ENCODE peak calls at places on chromosome X, in eight cellular contexts. H, K, B, P, F, L, O and Q are unnamed samples.
A peak's percentile ranks its signal among the peaks of the same experiment; 100 is the strongest.

GRCh38 chrX:53445977-53446376 is 11.8 kb upstream of the HSD17B10 start:
- DNase-seq in H (no peak), K (peak; percentile 33), B (peak; percentile 51), P (peak; percentile 46), F (peak; percentile 60), L (peak; percentile 40), O (peak; percentile 64), Q (no peak)

GRCh38 chrX:150313514-150313913 is 49.6 kb upstream of the MAMLD1 start:
- DNase-seq in H (no peak), K (no peak), B (no peak), P (no peak), F (no peak), L (no peak), O (no peak), Q (no peak)

GRCh38 chrX:12327836-12328235 is 189.6 kb downstream of the FRMPD4 start:
- DNase-seq in H (no peak), K (no peak), B (no peak), P (no peak), F (no peak), L (no peak), O (peak; percentile 15), Q (no peak)

GRCh38 chrX:54208531-54208930 is 25.5 kb upstream of the FAM120C start:
- DNase-seq in H (no peak), K (peak; percentile 42), B (no peak), P (no peak), F (no peak), L (no peak), O (no peak), Q (no peak)

GRCh38 chrX:140664939-140665338 is 44.6 kb upstream of the LINC00632 start:
- DNase-seq in H (no peak), K (peak; percentile 48), B (peak; percentile 13), P (peak; percentile 31), F (no peak), L (peak; percentile 7), O (peak; percentile 35), Q (peak; percentile 5)

GRCh38 chrX:68832101-68832416 is 3.2 kb downstream of the EFNB1 start:
- DNase-seq in H (no peak), K (peak; percentile 88), B (peak; percentile 67), P (no peak), F (peak; percentile 41), L (peak; percentile 58), O (peak; percentile 70), Q (peak; percentile 11)

GRCh38 chrX:15336023-15336413 is 695 bp upstream of the PIGA start:
- DNase-seq in H (no peak), K (peak; percentile 77), B (peak; percentile 54), P (peak; percentile 6), F (peak; percentile 35), L (peak; percentile 44), O (peak; percentile 59), Q (peak; percentile 11)

GRCh38 chrX:102739642-102740041 is 19.1 kb downstream of the GPRASP3 start:
- DNase-seq in H (no peak), K (no peak), B (peak; percentile 15), P (no peak), F (no peak), L (no peak), O (no peak), Q (no peak)

GRCh38 chrX:11789809-11790208 is 31.8 kb downstream of the MSL3 start:
- DNase-seq in H (no peak), K (no peak), B (no peak), P (peak; percentile 16), F (no peak), L (no peak), O (no peak), Q (peak; percentile 45)

GRCh38 chrX:129650183-129650689 is 4.5 kb downstream of the APLN start:
- DNase-seq in H (no peak), K (no peak), B (no peak), P (no peak), F (no peak), L (no peak), O (no peak), Q (no peak)

GRCh38 chrX:519741-520140 is 110.8 kb upstream of the SHOX start:
- DNase-seq in H (no peak), K (no peak), B (no peak), P (no peak), F (no peak), L (no peak), O (no peak), Q (no peak)

GRCh38 chrX:78119521-78120227 is 15.6 kb downstream of the PGK1 start:
- DNase-seq in H (no peak), K (no peak), B (no peak), P (no peak), F (no peak), L (no peak), O (peak; percentile 38), Q (no peak)

GRCh38 chrX:46844913-46845312 is 8.1 kb downstream of the RP2 start:
- DNase-seq in H (no peak), K (no peak), B (no peak), P (no peak), F (no peak), L (no peak), O (no peak), Q (no peak)

GRCh38 chrX:28016823-28017222 is 35.6 kb upstream of the DCAF8L1 start:
- DNase-seq in H (no peak), K (no peak), B (no peak), P (no peak), F (no peak), L (no peak), O (no peak), Q (no peak)

GRCh38 chrX:118495958-118496762 is 545 bp downstream of the DOCK11 start:
- DNase-seq in H (no peak), K (peak; percentile 45), B (peak; percentile 38), P (peak; percentile 60), F (peak; percentile 61), L (peak; percentile 59), O (peak; percentile 44), Q (peak; percentile 84)

GRCh38 chrX:153226344-153227190 is 47.5 kb downstream of the MAGEA1 start:
- DNase-seq in H (peak; percentile 67), K (peak; percentile 58), B (peak; percentile 87), P (no peak), F (peak; percentile 95), L (no peak), O (peak; percentile 67), Q (no peak)

GRCh38 chrX:139909716-139910115 is 23.1 kb downstream of the ATP11C start:
- DNase-seq in H (no peak), K (no peak), B (no peak), P (no peak), F (no peak), L (no peak), O (no peak), Q (no peak)

GRCh38 chrX:109472939-109473713 is 8.8 kb downstream of the GUCY2F start:
- DNase-seq in H (peak; percentile 27), K (peak; percentile 66), B (peak; percentile 38), P (peak; percentile 8), F (peak; percentile 85), L (peak; percentile 1), O (peak; percentile 28), Q (peak; percentile 46)

GRCh38 chrX:120732461-120732860 is 102.6 kb upstream of the C1GALT1C1 start:
- DNase-seq in H (no peak), K (peak; percentile 26), B (no peak), P (no peak), F (no peak), L (no peak), O (peak; percentile 73), Q (no peak)

GRCh38 chrX:39984191-39984956 is 113.4 kb downstream of the BCOR start:
- DNase-seq in H (no peak), K (peak; percentile 56), B (peak; percentile 60), P (no peak), F (no peak), L (no peak), O (no peak), Q (no peak)
- TF ChIP-seq EZH2phosphoT487 in H (no peak), K (no peak), B (no peak), P (no peak), F (no peak), L (no peak), O (no peak), Q (no peak)

DNA sequence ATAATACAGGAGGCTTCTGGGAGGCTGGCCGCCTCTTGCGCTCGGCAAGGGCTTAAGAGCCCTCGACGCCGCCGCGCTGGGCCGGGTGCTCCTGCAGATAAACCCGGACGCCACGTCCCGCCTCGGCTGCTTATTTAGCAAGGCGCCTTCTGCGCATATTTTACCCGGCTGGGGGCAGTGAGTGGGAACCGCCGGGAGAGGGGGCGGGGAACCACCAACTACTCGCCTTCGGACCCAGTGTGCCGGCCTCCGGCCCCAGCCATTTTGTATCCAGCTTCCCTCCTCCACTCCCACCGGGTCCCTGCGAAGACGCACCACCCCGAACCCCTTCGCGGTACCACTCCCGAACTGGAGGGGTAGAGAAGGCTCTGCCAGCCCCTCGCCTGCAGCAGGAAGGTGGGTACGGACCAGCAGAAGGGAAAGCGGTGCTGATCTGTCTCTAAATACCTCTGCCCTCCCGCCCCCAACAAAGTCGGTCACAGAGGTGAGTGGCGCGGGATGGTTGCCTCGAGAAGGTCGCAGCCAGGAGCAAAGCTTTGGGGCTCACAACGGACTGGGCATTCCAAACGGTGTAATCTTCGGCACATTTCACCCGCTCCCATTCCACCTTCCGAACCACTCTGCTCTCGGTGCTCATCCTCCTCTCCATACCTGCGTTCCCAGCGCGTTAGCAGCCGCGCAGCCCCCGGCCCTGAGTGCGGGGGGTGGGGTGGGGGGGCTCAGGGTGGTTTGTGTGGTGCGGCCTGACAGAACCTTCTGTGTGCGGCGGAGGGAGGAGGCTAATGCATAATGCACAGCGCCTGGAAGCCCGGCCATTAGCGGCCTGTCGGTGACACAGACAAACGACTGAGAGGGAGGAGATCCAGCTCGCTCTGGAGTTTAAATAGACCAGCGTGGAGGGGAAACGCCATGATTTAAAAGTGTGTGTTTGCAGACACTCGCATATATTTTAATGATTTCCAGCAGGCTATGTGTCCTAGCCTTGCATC is 4.9 kb upstream of the BCOR start:
- DNase-seq in H (no peak), K (no peak), B (peak; percentile 46), P (no peak), F (peak; percentile 65), L (no peak), O (no peak), Q (no peak)
- H3K4me3 ChIP-seq in H (no peak overlapping the region), K (no peak overlapping the region), B (no peak overlapping the region), P (no peak overlapping the region), F (peak overlapping the region; percentile 73), L (no peak overlapping the region), O (no peak overlapping the region), Q (no peak overlapping the region)

DNA sequence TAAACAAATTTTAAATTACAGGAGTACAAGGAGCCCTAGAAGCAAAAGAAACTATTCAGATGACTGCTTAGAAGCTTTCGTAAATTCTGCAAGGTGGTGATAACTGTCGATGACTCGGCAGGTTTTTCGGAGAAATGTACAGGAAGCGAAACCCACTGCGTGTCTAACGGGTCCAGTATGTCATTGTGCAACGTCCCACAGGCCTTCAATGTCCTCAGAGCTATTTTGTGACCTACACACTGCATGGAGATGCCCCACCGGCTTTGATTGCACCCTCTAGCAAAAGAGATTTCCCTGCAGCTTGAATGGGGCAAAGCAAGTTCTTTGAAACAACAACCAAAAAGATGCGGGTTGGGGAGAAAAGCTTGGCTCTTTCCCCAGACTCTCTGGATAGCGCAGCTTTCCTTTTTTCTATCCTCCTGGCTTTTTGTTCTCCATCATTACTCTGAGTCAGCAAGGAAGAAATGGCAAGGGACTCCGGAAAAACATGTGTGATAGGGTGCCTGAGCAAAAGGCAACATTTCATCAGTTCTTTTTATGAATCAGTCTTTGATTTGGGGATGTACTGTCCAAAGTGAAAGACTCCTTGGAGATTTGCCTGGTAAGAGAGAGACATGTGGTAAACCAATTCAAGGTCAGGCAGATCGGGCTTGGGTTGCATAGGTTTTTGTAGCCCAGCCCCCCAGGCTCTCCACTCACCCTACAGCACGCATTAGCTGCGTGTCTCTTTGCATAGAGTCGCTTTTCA is 112.0 kb upstream of the TBL1X start:
- DNase-seq in H (no peak), K (peak; percentile 78), B (no peak), P (peak; percentile 80), F (no peak), L (no peak), O (peak; percentile 39), Q (peak; percentile 34)
- H3K4me2 ChIP-seq in H (no peak overlapping the region), K (peak overlapping the region; percentile 75), B (no peak overlapping the region), P (peak overlapping the region; percentile 96), F (no peak overlapping the region), L (no peak overlapping the region), O (peak overlapping the region; percentile 74), Q (peak overlapping the region; percentile 66)

GRCh38 chrX:32877592-32877991 is 333.8 kb downstream of the DMD start:
- DNase-seq in H (no peak), K (no peak), B (no peak), P (no peak), F (no peak), L (no peak), O (peak; percentile 1), Q (no peak)
- TF ChIP-seq EZH2phosphoT487 in H (no peak), K (no peak), B (no peak), P (no peak), F (no peak), L (no peak), O (no peak), Q (no peak)